ENCODE peak calls at places on chromosomes 6 and 20, in six cellular contexts. One of them, this sample, is unnamed.
A peak's percentile ranks its signal among the peaks of the same experiment; 100 is the strongest.

GRCh38 chr6:2911171-2911570 is 8.1 kb upstream of the SERPINB9 start:
- DNase-seq in sigmoid colon: no peak
- DNase-seq in stomach: no peak
- DNase-seq in A549: no peak
- DNase-seq in transverse colon: no peak
- DNase-seq in GM12878: no peak
- DNase-seq in this sample: no peak

GRCh38 chr6:157715766-157716171 is 107.3 kb upstream of the SNX9 start:
- DNase-seq in sigmoid colon: peak; percentile 92
- DNase-seq in stomach: no peak
- DNase-seq in GM12878: no peak
- DNase-seq in A549: no peak
- DNase-seq in transverse colon: peak; percentile 50
- DNase-seq in this sample: peak; percentile 81

GRCh38 chr6:166395351-166395750 is 12.6 kb upstream of the MPC1 start:
- DNase-seq in GM12878: no peak
- DNase-seq in A549: no peak
- DNase-seq in sigmoid colon: no peak
- DNase-seq in transverse colon: no peak
- DNase-seq in stomach: peak; percentile 53
- DNase-seq in this sample: no peak

GRCh38 chr20:25514195-25514594 is 71.1 kb downstream of the NINL start:
- DNase-seq in transverse colon: no peak
- DNase-seq in sigmoid colon: no peak
- DNase-seq in GM12878: no peak
- DNase-seq in stomach: no peak
- DNase-seq in A549: no peak
- DNase-seq in this sample: no peak

GRCh38 chr20:4064118-4064962 is 49.0 kb upstream of the RNF24 start:
- DNase-seq in A549: peak; percentile 64
- DNase-seq in GM12878: no peak
- DNase-seq in stomach: peak; percentile 94
- DNase-seq in sigmoid colon: peak; percentile 96
- DNase-seq in transverse colon: peak; percentile 87
- DNase-seq in this sample: peak; percentile 91

GRCh38 chr6:78243519-78243918 is 590.7 kb downstream of the MEI4 start:
- DNase-seq in sigmoid colon: no peak
- DNase-seq in stomach: no peak
- DNase-seq in transverse colon: no peak
- DNase-seq in GM12878: no peak
- DNase-seq in A549: no peak
- DNase-seq in this sample: no peak

GRCh38 chr6:27669798-27670301 is 196.9 kb upstream of the ZNF184 start:
- DNase-seq in GM12878: no peak
- DNase-seq in stomach: no peak
- DNase-seq in A549: no peak
- DNase-seq in transverse colon: no peak
- DNase-seq in sigmoid colon: no peak
- DNase-seq in this sample: peak; percentile 23

GRCh38 chr6:117272032-117272866 is 6.9 kb downstream of the VGLL2 start:
- DNase-seq in A549: no peak
- DNase-seq in sigmoid colon: no peak
- DNase-seq in GM12878: no peak
- DNase-seq in stomach: no peak
- DNase-seq in transverse colon: no peak
- DNase-seq in this sample: no peak

GRCh38 chr6:54988576-54988975 is 142.0 kb downstream of the FAM83B start:
- DNase-seq in A549: no peak
- DNase-seq in sigmoid colon: no peak
- DNase-seq in stomach: no peak
- DNase-seq in transverse colon: no peak
- DNase-seq in GM12878: no peak
- DNase-seq in this sample: no peak

GRCh38 chr6:110410534-110410933 is 4.8 kb downstream of the DDO start:
- DNase-seq in A549: no peak
- DNase-seq in stomach: no peak
- DNase-seq in transverse colon: no peak
- DNase-seq in GM12878: no peak
- DNase-seq in sigmoid colon: no peak
- DNase-seq in this sample: no peak

GRCh38 chr6:153947817-153948447 is 91.1 kb upstream of the OPRM1 start:
- DNase-seq in sigmoid colon: no peak
- DNase-seq in A549: no peak
- DNase-seq in stomach: no peak
- DNase-seq in GM12878: no peak
- DNase-seq in transverse colon: no peak
- DNase-seq in this sample: no peak

GRCh38 chr20:64119681-64120341 is 12.4 kb upstream of the NPBWR2 start:
- DNase-seq in A549: no peak
- DNase-seq in stomach: no peak
- DNase-seq in GM12878: no peak
- DNase-seq in transverse colon: no peak
- DNase-seq in sigmoid colon: peak; percentile 57
- DNase-seq in this sample: no peak

GRCh38 chr6:126661646-126662045 is 321.7 kb downstream of the CENPW start:
- DNase-seq in GM12878: no peak
- DNase-seq in A549: no peak
- DNase-seq in stomach: no peak
- DNase-seq in sigmoid colon: no peak
- DNase-seq in transverse colon: no peak
- DNase-seq in this sample: no peak

GRCh38 chr6:79467716-79468115 is 69.5 kb downstream of the LCA5 start:
- DNase-seq in GM12878: no peak
- DNase-seq in transverse colon: no peak
- DNase-seq in stomach: no peak
- DNase-seq in sigmoid colon: no peak
- DNase-seq in A549: no peak
- DNase-seq in this sample: no peak

GRCh38 chr20:10131612-10132345 is 86.9 kb upstream of the SNAP25 start:
- DNase-seq in transverse colon: peak; percentile 20
- DNase-seq in A549: peak; percentile 37
- DNase-seq in stomach: peak; percentile 72
- DNase-seq in sigmoid colon: peak; percentile 84
- DNase-seq in GM12878: no peak
- DNase-seq in this sample: peak; percentile 87

GRCh38 chr20:54132612-54133433 is 41.0 kb downstream of the CYP24A1 start:
- DNase-seq in transverse colon: peak; percentile 24
- DNase-seq in sigmoid colon: peak; percentile 72
- DNase-seq in stomach: no peak
- DNase-seq in A549: peak; percentile 70
- DNase-seq in GM12878: no peak
- DNase-seq in this sample: no peak

GRCh38 chr6:25337431-25337830 is 58.3 kb downstream of the CARMIL1 start:
- DNase-seq in A549: no peak
- DNase-seq in stomach: no peak
- DNase-seq in transverse colon: no peak
- DNase-seq in GM12878: no peak
- DNase-seq in sigmoid colon: no peak
- DNase-seq in this sample: no peak

GRCh38 chr6:2563635-2564034 is 187.1 kb downstream of the MYLK4 start:
- DNase-seq in transverse colon: no peak
- DNase-seq in GM12878: peak; percentile 30
- DNase-seq in sigmoid colon: no peak
- DNase-seq in A549: no peak
- DNase-seq in stomach: no peak
- DNase-seq in this sample: no peak

GRCh38 chr6:168164462-168165061 is 85.5 kb upstream of the FRMD1 start:
- DNase-seq in GM12878: no peak
- DNase-seq in sigmoid colon: no peak
- DNase-seq in stomach: no peak
- DNase-seq in A549: no peak
- DNase-seq in transverse colon: no peak
- DNase-seq in this sample: no peak

GRCh38 chr6:155187096-155187495 is 76.7 kb upstream of the CLDN20 start:
- DNase-seq in A549: no peak
- DNase-seq in GM12878: no peak
- DNase-seq in sigmoid colon: no peak
- DNase-seq in stomach: no peak
- DNase-seq in transverse colon: no peak
- DNase-seq in this sample: no peak

GRCh38 chr6:88983532-88983931 is 20.1 kb upstream of the RNGTT start:
- DNase-seq in sigmoid colon: no peak
- DNase-seq in stomach: no peak
- DNase-seq in transverse colon: peak; percentile 42
- DNase-seq in A549: peak; percentile 10
- DNase-seq in GM12878: no peak
- DNase-seq in this sample: peak; percentile 34

GRCh38 chr20:32411955-32412706 is 54.0 kb downstream of the ASXL1 start:
- DNase-seq in stomach: no peak
- DNase-seq in GM12878: peak; percentile 11
- DNase-seq in A549: no peak
- DNase-seq in transverse colon: no peak
- DNase-seq in sigmoid colon: no peak
- DNase-seq in this sample: no peak

GRCh38 chr6:106799008-106799952 is 169.9 kb downstream of the QRSL1 start:
- DNase-seq in sigmoid colon: no peak
- DNase-seq in GM12878: peak; percentile 25
- DNase-seq in stomach: no peak
- DNase-seq in transverse colon: no peak
- DNase-seq in A549: peak; percentile 18
- DNase-seq in this sample: no peak

GRCh38 chr6:124770131-124770530 is 192.1 kb upstream of the RNF217 start:
- DNase-seq in sigmoid colon: no peak
- DNase-seq in GM12878: no peak
- DNase-seq in transverse colon: no peak
- DNase-seq in stomach: no peak
- DNase-seq in A549: no peak
- DNase-seq in this sample: no peak

GRCh38 chr6:14270142-14270893 is 152.7 kb downstream of the CD83 start:
- DNase-seq in GM12878: no peak
- DNase-seq in A549: no peak
- DNase-seq in stomach: no peak
- DNase-seq in sigmoid colon: no peak
- DNase-seq in transverse colon: no peak
- DNase-seq in this sample: no peak

GRCh38 chr6:33620158-33620583 is 951 bp upstream of the ITPR3 start:
- DNase-seq in transverse colon: peak; percentile 63
- DNase-seq in sigmoid colon: no peak
- DNase-seq in stomach: peak; percentile 74
- DNase-seq in GM12878: no peak
- DNase-seq in A549: no peak
- DNase-seq in this sample: peak; percentile 28
- TF ChIP-seq POLR2A in transverse colon: peak; percentile 35
- TF ChIP-seq POLR2A in sigmoid colon: no peak
- TF ChIP-seq POLR2A in stomach: no peak
- TF ChIP-seq POLR2A in GM12878: no peak
- TF ChIP-seq POLR2A in A549: no peak
- TF ChIP-seq POLR2A in this sample: no peak

DNA sequence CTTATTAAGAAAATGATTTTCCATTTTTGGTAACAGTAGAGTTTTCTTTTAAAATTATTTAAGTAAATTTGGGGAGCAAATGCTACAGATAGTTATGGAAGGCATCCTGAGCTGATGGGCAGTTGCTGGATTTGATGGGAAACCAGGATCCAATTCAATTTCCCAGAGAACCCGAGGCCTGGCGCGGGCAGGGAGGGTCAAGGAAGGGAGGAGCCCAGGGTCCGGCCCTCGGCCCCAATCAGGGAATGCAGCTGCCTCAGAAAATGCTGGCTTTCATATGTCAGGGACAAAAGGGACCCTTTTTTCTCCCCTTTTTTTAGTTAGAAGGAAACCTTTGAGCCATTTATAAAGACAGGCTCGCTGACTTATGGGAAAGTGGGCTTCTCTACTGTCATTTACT is 42.1 kb downstream of the CTCFL start:
- DNase-seq in stomach: no peak
- DNase-seq in GM12878: no peak
- DNase-seq in A549: no peak
- DNase-seq in transverse colon: no peak
- DNase-seq in sigmoid colon: no peak
- DNase-seq in this sample: no peak
- H3K4me1 ChIP-seq in stomach: peaks cover 19% of the 10 kb centered on the region
- H3K4me1 ChIP-seq in GM12878: peaks cover 39% of the 10 kb centered on the region
- H3K4me1 ChIP-seq in A549: no peaks in the 10 kb centered on the region
- H3K4me1 ChIP-seq in transverse colon: peaks cover 6% of the 10 kb centered on the region
- H3K4me1 ChIP-seq in sigmoid colon: peaks cover 25% of the 10 kb centered on the region
- H3K4me1 ChIP-seq in this sample: no peaks in the 10 kb centered on the region

GRCh38 chr6:113645986-113646385 is 211.2 kb upstream of the MARCKS start:
- DNase-seq in transverse colon: no peak
- DNase-seq in GM12878: no peak
- DNase-seq in stomach: no peak
- DNase-seq in A549: no peak
- DNase-seq in sigmoid colon: no peak
- DNase-seq in this sample: no peak

GRCh38 chr6:113646701-113647100 is 210.4 kb upstream of the MARCKS start:
- DNase-seq in GM12878: no peak
- DNase-seq in stomach: no peak
- DNase-seq in sigmoid colon: no peak
- DNase-seq in A549: no peak
- DNase-seq in transverse colon: no peak
- DNase-seq in this sample: no peak

GRCh38 chr6:113647158-113647889 is 209.8 kb upstream of the MARCKS start:
- DNase-seq in A549: no peak
- DNase-seq in transverse colon: no peak
- DNase-seq in sigmoid colon: no peak
- DNase-seq in stomach: no peak
- DNase-seq in GM12878: no peak
- DNase-seq in this sample: no peak

GRCh38 chr6:113644861-113645575 is 212.1 kb upstream of the MARCKS start:
- DNase-seq in sigmoid colon: no peak
- DNase-seq in A549: no peak
- DNase-seq in stomach: no peak
- DNase-seq in GM12878: peak; percentile 87
- DNase-seq in transverse colon: no peak
- DNase-seq in this sample: no peak

GRCh38 chr6:113645576-113645970 is 211.6 kb upstream of the MARCKS start:
- DNase-seq in sigmoid colon: no peak
- DNase-seq in stomach: no peak
- DNase-seq in GM12878: no peak
- DNase-seq in A549: no peak
- DNase-seq in transverse colon: peak; percentile 70
- DNase-seq in this sample: no peak
- TF ChIP-seq EP300 in sigmoid colon: no peak
- TF ChIP-seq EP300 in stomach: no peak
- TF ChIP-seq EP300 in GM12878: no peak
- TF ChIP-seq EP300 in A549: no peak
- TF ChIP-seq EP300 in transverse colon: no peak
- TF ChIP-seq EP300 in this sample: no peak

DNA sequence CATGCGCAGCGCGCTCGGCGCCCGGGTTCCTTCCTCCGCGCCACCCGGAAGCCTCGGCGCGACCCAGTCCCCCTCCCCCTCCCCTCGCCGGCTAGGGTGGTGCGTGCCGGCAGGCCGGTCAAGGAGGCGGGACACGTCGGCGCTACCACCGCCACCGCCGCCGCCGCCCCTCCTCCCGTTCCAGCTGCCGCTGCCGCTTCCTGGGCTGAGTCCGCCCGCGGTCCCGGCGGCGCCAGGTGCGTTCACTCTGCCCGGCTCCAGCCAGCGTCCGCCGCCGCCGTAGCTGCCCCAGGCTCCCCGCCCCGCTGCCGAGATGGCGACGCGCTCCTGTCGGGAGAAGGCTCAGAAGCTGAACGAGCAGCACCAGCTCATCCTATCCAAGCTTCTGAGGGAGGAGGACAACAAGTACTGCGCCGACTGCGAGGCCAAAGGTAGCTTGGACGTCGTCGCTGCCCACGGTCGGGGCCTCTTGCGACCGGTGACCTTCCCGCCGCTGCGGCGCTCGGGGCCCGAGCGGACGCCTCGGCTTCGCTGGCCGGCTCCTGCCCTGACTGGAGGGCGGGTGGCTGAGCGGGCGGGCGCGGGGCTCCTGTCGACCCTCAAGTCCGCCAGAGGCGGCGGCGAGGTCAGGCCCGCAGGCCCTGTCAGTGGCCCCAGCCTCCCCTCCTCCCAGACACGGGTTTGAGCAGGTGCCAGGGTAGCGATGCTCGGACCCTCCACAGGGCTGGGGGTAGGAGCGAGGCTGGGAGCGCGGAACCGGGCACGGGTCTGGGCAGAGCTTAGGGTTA is at the start of gene SMAP1:
- DNase-seq in transverse colon: peak; percentile 97
- DNase-seq in A549: peak; percentile 77
- DNase-seq in stomach: peak; percentile 97
- DNase-seq in GM12878: peak; percentile 72
- DNase-seq in sigmoid colon: peak; percentile 96
- DNase-seq in this sample: peak; percentile 95
- TF ChIP-seq POLR2A in transverse colon: peak; percentile 91
- TF ChIP-seq POLR2A in A549: peak; percentile 33
- TF ChIP-seq POLR2A in stomach: no peak
- TF ChIP-seq POLR2A in GM12878: peak; percentile 95
- TF ChIP-seq POLR2A in sigmoid colon: no peak
- TF ChIP-seq POLR2A in this sample: peak; percentile 67

This sample was measured in ovary.